ENCODE peak calls at places on chromosome 1, in ten cellular contexts. One of them, this sample, is unnamed.

GRCh38 chr1:223319913-223320600 is 43.9 kb downstream of the SUSD4 start:
- DNase-seq in esophagus muscularis mucosa: no peak
- DNase-seq in pancreas: no peak
- DNase-seq in neural progenitor cell: peak
- DNase-seq in adrenal gland: no peak
- DNase-seq in Caco-2: no peak
- DNase-seq in foreskin fibroblast: no peak
- DNase-seq in tibial nerve: no peak
- DNase-seq in HFF-Myc: no peak
- DNase-seq in nephron progenitor cell: no peak
- DNase-seq in this sample: no peak

GRCh38 chr1:203673550-203674411 is 47.1 kb downstream of the ATP2B4 start:
- DNase-seq in esophagus muscularis mucosa: no peak
- DNase-seq in pancreas: no peak
- DNase-seq in neural progenitor cell: no peak
- DNase-seq in adrenal gland: no peak
- DNase-seq in Caco-2: peak
- DNase-seq in foreskin fibroblast: peak
- DNase-seq in tibial nerve: no peak
- DNase-seq in HFF-Myc: peak
- DNase-seq in nephron progenitor cell: no peak
- DNase-seq in this sample: peak

GRCh38 chr1:100835866-100836842 is 58.5 kb downstream of the EXTL2 start:
- DNase-seq in esophagus muscularis mucosa: no peak
- DNase-seq in pancreas: no peak
- DNase-seq in neural progenitor cell: no peak
- DNase-seq in adrenal gland: no peak
- DNase-seq in Caco-2: no peak
- DNase-seq in foreskin fibroblast: peak
- DNase-seq in tibial nerve: no peak
- DNase-seq in HFF-Myc: no peak
- DNase-seq in nephron progenitor cell: no peak
- DNase-seq in this sample: no peak

GRCh38 chr1:162056043-162056442 is 13.4 kb upstream of the NOS1AP start:
- DNase-seq in esophagus muscularis mucosa: no peak
- DNase-seq in pancreas: peak
- DNase-seq in neural progenitor cell: peak
- DNase-seq in adrenal gland: peak
- DNase-seq in Caco-2: peak
- DNase-seq in foreskin fibroblast: peak
- DNase-seq in tibial nerve: peak
- DNase-seq in HFF-Myc: peak
- DNase-seq in nephron progenitor cell: peak
- DNase-seq in this sample: peak

GRCh38 chr1:177172866-177173265 is 2.1 kb downstream of the BRINP2 start:
- DNase-seq in esophagus muscularis mucosa: no peak
- DNase-seq in pancreas: no peak
- DNase-seq in neural progenitor cell: no peak
- DNase-seq in adrenal gland: no peak
- DNase-seq in Caco-2: no peak
- DNase-seq in foreskin fibroblast: no peak
- DNase-seq in tibial nerve: no peak
- DNase-seq in HFF-Myc: no peak
- DNase-seq in nephron progenitor cell: no peak
- DNase-seq in this sample: no peak

GRCh38 chr1:241592273-241592958 is 47.8 kb downstream of the CHML start:
- DNase-seq in esophagus muscularis mucosa: no peak
- DNase-seq in pancreas: no peak
- DNase-seq in neural progenitor cell: no peak
- DNase-seq in adrenal gland: no peak
- DNase-seq in Caco-2: no peak
- DNase-seq in foreskin fibroblast: peak
- DNase-seq in tibial nerve: no peak
- DNase-seq in HFF-Myc: no peak
- DNase-seq in nephron progenitor cell: no peak
- DNase-seq in this sample: no peak

GRCh38 chr1:19344372-19344810 is 32.3 kb downstream of the SLC66A1 start:
- DNase-seq in esophagus muscularis mucosa: no peak
- DNase-seq in pancreas: peak
- DNase-seq in neural progenitor cell: peak
- DNase-seq in adrenal gland: no peak
- DNase-seq in Caco-2: peak
- DNase-seq in foreskin fibroblast: peak
- DNase-seq in tibial nerve: peak
- DNase-seq in HFF-Myc: no peak
- DNase-seq in nephron progenitor cell: peak
- DNase-seq in this sample: peak

GRCh38 chr1:152110860-152111514 is 4.3 kb downstream of the TCHH start:
- DNase-seq in esophagus muscularis mucosa: no peak
- DNase-seq in pancreas: peak
- DNase-seq in neural progenitor cell: peak
- DNase-seq in adrenal gland: no peak
- DNase-seq in Caco-2: peak
- DNase-seq in foreskin fibroblast: peak
- DNase-seq in tibial nerve: no peak
- DNase-seq in HFF-Myc: no peak
- DNase-seq in nephron progenitor cell: peak
- DNase-seq in this sample: peak

DNA sequence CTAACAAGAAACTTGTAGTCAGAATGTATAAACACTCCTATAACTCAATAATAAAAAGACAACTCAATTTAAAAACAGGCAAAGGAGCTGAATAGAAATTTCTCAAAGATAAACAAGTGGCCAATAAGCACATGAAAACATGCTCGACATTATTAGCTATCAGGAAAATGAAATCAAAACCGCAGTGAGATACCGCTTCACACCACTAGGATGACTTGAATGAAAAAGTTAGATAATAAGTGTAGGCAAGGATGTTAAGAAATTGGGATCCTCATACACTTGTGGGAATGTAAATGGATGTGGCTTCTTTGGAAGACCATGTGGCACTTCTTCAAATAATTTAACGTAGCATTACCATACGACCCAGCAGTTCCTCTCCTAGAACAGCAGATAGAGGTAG is 8.9 kb downstream of the RALGPS2 start:
- DNase-seq in esophagus muscularis mucosa: no peak
- DNase-seq in pancreas: no peak
- DNase-seq in neural progenitor cell: no peak
- DNase-seq in adrenal gland: no peak
- DNase-seq in Caco-2: no peak
- DNase-seq in foreskin fibroblast: no peak
- DNase-seq in tibial nerve: no peak
- DNase-seq in HFF-Myc: no peak
- DNase-seq in nephron progenitor cell: no peak
- DNase-seq in this sample: peak
- TF ChIP-seq CTCF in esophagus muscularis mucosa: peak
- TF ChIP-seq CTCF in pancreas: peak
- TF ChIP-seq CTCF in neural progenitor cell: peak
- TF ChIP-seq CTCF in adrenal gland: no peak
- TF ChIP-seq CTCF in Caco-2: no peak
- TF ChIP-seq CTCF in foreskin fibroblast: no peak
- TF ChIP-seq CTCF in tibial nerve: no peak
- TF ChIP-seq CTCF in HFF-Myc: peak
- TF ChIP-seq CTCF in nephron progenitor cell: peak
- TF ChIP-seq CTCF in this sample: peak

DNA sequence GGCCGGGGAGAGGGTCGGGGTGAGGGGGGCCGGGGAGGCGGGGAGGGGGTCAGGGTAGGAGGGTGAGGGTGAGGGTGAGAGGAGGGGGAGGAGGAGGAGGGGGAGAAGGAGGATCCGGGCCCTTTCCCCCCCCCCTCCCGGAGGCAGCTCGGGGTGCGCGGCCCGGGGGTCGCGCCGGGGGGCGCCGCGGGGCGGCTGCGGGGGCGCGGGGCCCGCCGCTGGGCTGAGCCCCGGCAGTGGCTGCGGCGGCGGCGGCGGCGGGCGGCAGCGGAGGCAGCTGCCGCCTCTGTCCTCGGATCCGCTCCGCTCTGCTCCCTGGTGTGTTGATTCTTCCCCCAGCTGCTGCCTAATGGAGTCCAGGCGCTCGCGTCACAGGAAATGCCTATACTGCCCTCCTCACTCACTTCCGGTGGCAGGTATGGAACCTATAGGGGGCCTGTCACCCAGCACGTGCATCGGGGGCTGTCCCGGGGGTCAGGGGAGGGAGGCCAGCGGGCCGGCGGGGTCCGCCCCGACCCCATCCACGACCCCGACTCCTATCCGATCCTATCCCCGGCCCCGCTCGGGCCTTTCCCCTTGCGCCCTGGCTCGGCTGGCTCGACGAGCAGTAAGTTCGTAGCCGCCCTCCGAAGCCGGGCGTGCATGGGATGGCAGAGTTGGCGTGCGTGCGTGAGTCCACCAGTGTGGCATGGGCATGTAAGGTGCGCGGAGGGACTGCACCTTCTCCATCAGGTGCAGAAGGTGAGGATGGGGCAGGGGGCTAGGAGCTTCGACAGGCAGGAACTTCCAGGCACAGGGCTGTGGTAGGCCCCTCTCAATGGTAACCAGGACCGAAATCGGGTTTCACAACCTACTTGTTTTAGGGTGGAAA is at the start of gene WDR26:
- DNase-seq in esophagus muscularis mucosa: no peak
- DNase-seq in pancreas: peak
- DNase-seq in neural progenitor cell: peak
- DNase-seq in adrenal gland: peak
- DNase-seq in Caco-2: peak
- DNase-seq in foreskin fibroblast: peak
- DNase-seq in tibial nerve: peak
- DNase-seq in HFF-Myc: no peak
- DNase-seq in nephron progenitor cell: peak
- DNase-seq in this sample: peak
- TF ChIP-seq CTCF in esophagus muscularis mucosa: peak
- TF ChIP-seq CTCF in pancreas: no peak
- TF ChIP-seq CTCF in neural progenitor cell: peak
- TF ChIP-seq CTCF in adrenal gland: peak
- TF ChIP-seq CTCF in Caco-2: no peak
- TF ChIP-seq CTCF in foreskin fibroblast: no peak
- TF ChIP-seq CTCF in tibial nerve: no peak
- TF ChIP-seq CTCF in HFF-Myc: no peak
- TF ChIP-seq CTCF in nephron progenitor cell: no peak
- TF ChIP-seq CTCF in this sample: no peak

GRCh38 chr1:157959750-157960149 is 33.7 kb upstream of the KIRREL1 start:
- DNase-seq in esophagus muscularis mucosa: no peak
- DNase-seq in pancreas: no peak
- DNase-seq in neural progenitor cell: no peak
- DNase-seq in adrenal gland: no peak
- DNase-seq in Caco-2: no peak
- DNase-seq in foreskin fibroblast: no peak
- DNase-seq in tibial nerve: no peak
- DNase-seq in HFF-Myc: no peak
- DNase-seq in nephron progenitor cell: no peak
- DNase-seq in this sample: no peak

GRCh38 chr1:157958280-157958679 is 35.2 kb upstream of the KIRREL1 start:
- DNase-seq in esophagus muscularis mucosa: no peak
- DNase-seq in pancreas: no peak
- DNase-seq in neural progenitor cell: no peak
- DNase-seq in adrenal gland: no peak
- DNase-seq in Caco-2: no peak
- DNase-seq in foreskin fibroblast: no peak
- DNase-seq in tibial nerve: no peak
- DNase-seq in HFF-Myc: no peak
- DNase-seq in nephron progenitor cell: no peak
- DNase-seq in this sample: no peak

GRCh38 chr1:157961805-157962762 is 31.4 kb upstream of the KIRREL1 start:
- DNase-seq in esophagus muscularis mucosa: no peak
- DNase-seq in pancreas: no peak
- DNase-seq in neural progenitor cell: no peak
- DNase-seq in adrenal gland: peak
- DNase-seq in Caco-2: no peak
- DNase-seq in foreskin fibroblast: peak
- DNase-seq in tibial nerve: no peak
- DNase-seq in HFF-Myc: no peak
- DNase-seq in nephron progenitor cell: no peak
- DNase-seq in this sample: peak

GRCh38 chr1:157963713-157964112 is 29.7 kb upstream of the KIRREL1 start:
- DNase-seq in esophagus muscularis mucosa: no peak
- DNase-seq in pancreas: peak
- DNase-seq in neural progenitor cell: peak
- DNase-seq in adrenal gland: peak
- DNase-seq in Caco-2: peak
- DNase-seq in foreskin fibroblast: peak
- DNase-seq in tibial nerve: peak
- DNase-seq in HFF-Myc: no peak
- DNase-seq in nephron progenitor cell: peak
- DNase-seq in this sample: peak

DNA sequence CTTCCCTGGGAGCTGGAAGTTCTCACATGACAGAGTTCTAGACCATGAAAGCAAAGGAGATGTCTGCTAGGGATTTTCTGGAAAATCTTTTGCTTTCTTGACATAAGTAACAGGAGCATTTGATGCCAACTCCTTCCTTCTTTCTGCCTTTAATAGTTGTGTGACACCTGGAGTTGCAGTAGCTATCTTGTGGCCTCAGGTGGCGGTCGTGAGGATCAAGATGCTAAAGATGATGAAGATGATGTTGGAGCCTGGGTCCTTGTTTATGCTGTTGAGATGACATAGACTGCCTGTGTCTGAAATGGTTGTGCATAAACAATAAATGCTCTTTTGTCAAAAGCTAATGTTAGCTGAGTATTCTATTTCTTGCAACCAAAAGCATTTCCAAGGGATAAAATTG is 32.7 kb upstream of the KIRREL1 start:
- DNase-seq in esophagus muscularis mucosa: no peak
- DNase-seq in pancreas: no peak
- DNase-seq in neural progenitor cell: no peak
- DNase-seq in adrenal gland: no peak
- DNase-seq in Caco-2: no peak
- DNase-seq in foreskin fibroblast: no peak
- DNase-seq in tibial nerve: no peak
- DNase-seq in HFF-Myc: no peak
- DNase-seq in nephron progenitor cell: no peak
- DNase-seq in this sample: no peak
- TF ChIP-seq CTCF in esophagus muscularis mucosa: no peak
- TF ChIP-seq CTCF in pancreas: no peak
- TF ChIP-seq CTCF in neural progenitor cell: peak
- TF ChIP-seq CTCF in adrenal gland: no peak
- TF ChIP-seq CTCF in Caco-2: no peak
- TF ChIP-seq CTCF in foreskin fibroblast: no peak
- TF ChIP-seq CTCF in tibial nerve: no peak
- TF ChIP-seq CTCF in HFF-Myc: no peak
- TF ChIP-seq CTCF in nephron progenitor cell: no peak
- TF ChIP-seq CTCF in this sample: no peak

DNA sequence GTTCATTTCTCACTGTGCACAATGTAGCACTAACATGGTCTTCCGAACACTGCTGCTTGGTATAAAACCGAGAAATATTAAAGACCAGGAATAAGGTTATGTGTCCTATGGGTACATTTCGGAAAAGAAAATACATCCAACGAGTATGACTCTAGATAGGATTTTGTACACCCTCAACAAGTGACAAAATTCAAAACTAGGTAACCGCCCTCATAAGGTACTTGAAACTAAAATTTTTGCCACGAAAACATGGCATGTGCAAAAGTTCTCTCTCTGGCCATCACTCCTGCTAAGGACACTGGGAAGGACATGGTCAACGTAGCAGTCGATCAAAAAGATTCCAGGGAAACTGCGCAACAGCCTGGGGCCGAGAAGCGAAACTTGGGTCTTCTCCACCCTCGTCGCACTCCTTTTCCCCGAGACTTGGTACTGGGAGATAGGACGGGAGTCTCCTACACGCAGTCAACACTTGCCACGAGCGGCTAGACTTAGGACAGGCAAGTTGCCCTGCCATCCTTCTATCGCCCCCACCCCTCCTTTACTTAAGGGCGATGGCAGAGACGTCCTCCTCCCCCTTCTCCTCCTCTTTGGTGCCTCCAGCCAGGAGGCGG is 338 bp upstream of the TOR1AIP1 start:
- DNase-seq in esophagus muscularis mucosa: no peak
- DNase-seq in pancreas: no peak
- DNase-seq in neural progenitor cell: no peak
- DNase-seq in adrenal gland: peak
- DNase-seq in Caco-2: no peak
- DNase-seq in foreskin fibroblast: peak
- DNase-seq in tibial nerve: peak
- DNase-seq in HFF-Myc: no peak
- DNase-seq in nephron progenitor cell: no peak
- DNase-seq in this sample: no peak
- TF ChIP-seq CTCF in esophagus muscularis mucosa: no peak
- TF ChIP-seq CTCF in pancreas: no peak
- TF ChIP-seq CTCF in neural progenitor cell: no peak
- TF ChIP-seq CTCF in adrenal gland: no peak
- TF ChIP-seq CTCF in Caco-2: no peak
- TF ChIP-seq CTCF in foreskin fibroblast: no peak
- TF ChIP-seq CTCF in tibial nerve: no peak
- TF ChIP-seq CTCF in HFF-Myc: no peak
- TF ChIP-seq CTCF in nephron progenitor cell: no peak
- TF ChIP-seq CTCF in this sample: no peak